ENCODE peak calls at places on chromosome 4, in six cellular contexts. L, F, J, R, C and G are unnamed samples.

GRCh38 chr4:80454040-80454439 is 118.5 kb downstream of the CFAP299 start:
- DNase-seq in C (no peak), L (no peak), R (no peak), J (no peak), F (no peak), G (no peak)

GRCh38 chr4:163688856-163689255 is 194.4 kb downstream of the TMA16 start:
- DNase-seq in F (no peak), L (no peak), R (no peak), C (no peak), J (no peak), G (no peak)

GRCh38 chr4:156970501-156971167 is 965 bp downstream of the PDGFC start:
- DNase-seq in R (no peak), J (no peak), L (peak; percentile 72), F (no peak), C (peak; percentile 72), G (no peak)

GRCh38 chr4:139301821-139302611 is at the start of gene NDUFC1:
- DNase-seq in F (no peak), C (peak; percentile 61), J (peak; percentile 73), R (peak; percentile 60), L (peak; percentile 69), G (no peak)

GRCh38 chr4:86556791-86557415 is 37.2 kb upstream of the PTPN13 start:
- DNase-seq in L (no peak), F (no peak), R (no peak), J (no peak), C (peak; percentile 16), G (no peak)

GRCh38 chr4:132195181-132195580 is 953.9 kb upstream of the PCDH10 start:
- DNase-seq in R (no peak), F (no peak), L (no peak), J (no peak), C (peak; percentile 54), G (no peak)

GRCh38 chr4:140691369-140691768 is 64.8 kb downstream of the TBC1D9 start:
- DNase-seq in C (peak; percentile 61), R (no peak), L (peak; percentile 45), J (no peak), F (no peak), G (no peak)

GRCh38 chr4:113468165-113469022 is 293.1 kb downstream of the CAMK2D start:
- DNase-seq in C (peak; percentile 100), F (no peak), R (no peak), J (peak; percentile 41), L (peak; percentile 85), G (no peak)

GRCh38 chr4:1376391-1376840 is 29.4 kb downstream of the UVSSA start:
- DNase-seq in F (no peak), C (no peak), R (no peak), J (no peak), L (no peak), G (no peak)

GRCh38 chr4:139191373-139191772 is 14.4 kb upstream of the ELF2 start:
- DNase-seq in J (no peak), R (no peak), C (peak; percentile 41), L (no peak), F (no peak), G (no peak)

GRCh38 chr4:148330724-148331123 is 111.5 kb downstream of the NR3C2 start:
- DNase-seq in F (no peak), C (no peak), J (no peak), L (no peak), R (no peak), G (no peak)

GRCh38 chr4:21709761-21710160 is 238.8 kb downstream of the KCNIP4 start:
- DNase-seq in F (no peak), L (no peak), R (no peak), C (no peak), J (no peak), G (no peak)

GRCh38 chr4:120870279-120870673 is 52.2 kb downstream of the PRDM5 start:
- DNase-seq in R (no peak), J (peak; percentile 4), C (no peak), F (no peak), L (no peak), G (no peak)

GRCh38 chr4:79918292-79918691 is 154.7 kb downstream of the ANTXR2 start:
- DNase-seq in L (no peak), J (no peak), F (no peak), R (no peak), C (no peak), G (no peak)

GRCh38 chr4:28269426-28269825 is 1408.8 kb downstream of the STIM2 start:
- DNase-seq in C (no peak), F (no peak), R (no peak), L (no peak), J (no peak), G (no peak)